ENCODE peak calls at places on chromosomes 2 and 18, in eight cellular contexts. U, X, O, C, S, T, H and E are unnamed samples.

GRCh38 chr2:206873426-206873825 is 65.9 kb upstream of the CPO start:
- DNase-seq in U (no peak), X (no peak), O (no peak), C (no peak), S (no peak), T (peak; percentile 54), H (no peak), E (no peak)

GRCh38 chr2:120253021-120253882 is 600 bp downstream of the RALB start:
- DNase-seq in U (peak; percentile 72), X (peak; percentile 80), O (peak; percentile 83), C (peak; percentile 79), S (peak; percentile 92), T (peak; percentile 88), H (peak; percentile 96), E (peak; percentile 80)

GRCh38 chr2:223316346-223316745 is 264.4 kb downstream of the KCNE4 start:
- DNase-seq in U (no peak), X (no peak), O (no peak), C (no peak), S (no peak), T (no peak), H (no peak), E (no peak)

GRCh38 chr2:127102464-127103242 is 4.3 kb downstream of the BIN1 start:
- DNase-seq in U (no peak), X (no peak), O (no peak), C (no peak), S (peak; percentile 58), T (peak; percentile 6), H (no peak), E (no peak)

GRCh38 chr18:80223581-80224148 is 23.6 kb downstream of the PARD6G start:
- DNase-seq in U (no peak), X (no peak), O (no peak), C (no peak), S (no peak), T (no peak), H (peak; percentile 77), E (no peak)

GRCh38 chr18:3869848-3870247 is 419.9 kb downstream of the TGIF1 start:
- DNase-seq in U (peak; percentile 36), X (no peak), O (no peak), C (no peak), S (no peak), T (peak; percentile 26), H (no peak), E (no peak)

GRCh38 chr2:187541086-187542085 is 12.8 kb downstream of the TFPI start:
- DNase-seq in U (peak; percentile 98), X (no peak), O (no peak), C (no peak), S (no peak), T (no peak), H (no peak), E (no peak)

GRCh38 chr2:176817061-176817565 is 395.5 kb upstream of the HNRNPA3 start:
- DNase-seq in U (no peak), X (no peak), O (no peak), C (no peak), S (no peak), T (peak; percentile 57), H (no peak), E (no peak)

GRCh38 chr2:156333274-156333950 is 891 bp upstream of the NR4A2 start:
- DNase-seq in U (no peak), X (no peak), O (peak; percentile 60), C (no peak), S (no peak), T (no peak), H (no peak), E (no peak)

GRCh38 chr2:101699939-101700442 is 2.5 kb downstream of the MAP4K4 start:
- DNase-seq in U (peak; percentile 50), X (no peak), O (no peak), C (no peak), S (no peak), T (no peak), H (no peak), E (no peak)

GRCh38 chr18:23209031-23209430 is 73.7 kb downstream of the CABLES1 start:
- DNase-seq in U (peak; percentile 53), X (no peak), O (no peak), C (no peak), S (no peak), T (no peak), H (no peak), E (no peak)

GRCh38 chr2:135190799-135191198 is 138.7 kb downstream of the RAB3GAP1 start:
- DNase-seq in U (no peak), X (no peak), O (no peak), C (no peak), S (no peak), T (no peak), H (no peak), E (no peak)

GRCh38 chr2:123453772-123454171 is 571.3 kb upstream of the CNTNAP5 start:
- DNase-seq in U (no peak), X (no peak), O (no peak), C (no peak), S (no peak), T (no peak), H (no peak), E (no peak)

GRCh38 chr2:176398783-176399182 is 129.5 kb downstream of the MTX2 start:
- DNase-seq in U (no peak), X (no peak), O (no peak), C (no peak), S (no peak), T (no peak), H (no peak), E (no peak)

GRCh38 chr18:23619388-23619873 is 33.1 kb upstream of the NPC1 start:
- DNase-seq in U (no peak), X (peak; percentile 65), O (no peak), C (peak; percentile 31), S (no peak), T (no peak), H (no peak), E (peak; percentile 17)

GRCh38 chr2:136116813-136117390 is 1.0 kb downstream of the CXCR4 start:
- DNase-seq in U (no peak), X (no peak), O (no peak), C (peak; percentile 42), S (no peak), T (peak; percentile 61), H (no peak), E (peak; percentile 44)

GRCh38 chr2:234751275-234751938 is 200.4 kb upstream of the SH3BP4 start:
- DNase-seq in U (no peak), X (no peak), O (no peak), C (no peak), S (no peak), T (no peak), H (no peak), E (no peak)

GRCh38 chr2:10847008-10847407 is 34.4 kb upstream of the PDIA6 start:
- DNase-seq in U (no peak), X (no peak), O (no peak), C (no peak), S (no peak), T (no peak), H (no peak), E (no peak)

GRCh38 chr18:63617049-63617995 is 26.7 kb downstream of the SERPINB4 start:
- DNase-seq in U (no peak), X (no peak), O (no peak), C (no peak), S (no peak), T (no peak), H (no peak), E (no peak)

GRCh38 chr2:181682026-181682789 is 1.9 kb upstream of the NEUROD1 start:
- DNase-seq in U (no peak), X (no peak), O (no peak), C (no peak), S (no peak), T (no peak), H (no peak), E (no peak)
- H3K27me3 ChIP-seq in U (peaks cover 54% of the 10 kb centered on the region), X (no peaks in the 10 kb centered on the region), O (peaks cover 29% of the 10 kb centered on the region), C (peaks cover 98% of the 10 kb centered on the region), S (peaks cover 98% of the 10 kb centered on the region), T (no peaks in the 10 kb centered on the region), H (peaks cover 66% of the 10 kb centered on the region), E (peaks cover 100% of the 10 kb centered on the region)

GRCh38 chr2:203758841-203759691 is 52.6 kb downstream of the CD28 start:
- DNase-seq in U (peak; percentile 36), X (no peak), O (no peak), C (peak; percentile 34), S (no peak), T (no peak), H (no peak), E (no peak)

GRCh38 chr2:203759692-203760365 is 53.4 kb downstream of the CD28 start:
- DNase-seq in U (no peak), X (no peak), O (no peak), C (peak; percentile 56), S (no peak), T (no peak), H (no peak), E (no peak)

GRCh38 chr2:203763425-203764272 is 57.2 kb downstream of the CD28 start:
- DNase-seq in U (no peak), X (no peak), O (no peak), C (no peak), S (no peak), T (no peak), H (no peak), E (no peak)
- TF ChIP-seq EP300 in U (no peak), X (no peak), O (no peak), C (no peak), S (no peak), T (no peak), H (no peak), E (no peak)

GRCh38 chr2:97808816-97809215 is 95.4 kb downstream of the ZAP70 start:
- DNase-seq in U (no peak), X (no peak), O (no peak), C (no peak), S (no peak), T (no peak), H (no peak), E (no peak)

GRCh38 chr2:97806738-97807618 is 93.6 kb downstream of the ZAP70 start:
- DNase-seq in U (peak; percentile 54), X (peak; percentile 85), O (peak; percentile 53), C (peak; percentile 86), S (peak; percentile 84), T (peak; percentile 74), H (no peak), E (peak; percentile 86)

GRCh38 chr2:97805776-97806175 is 92.4 kb downstream of the ZAP70 start:
- DNase-seq in U (no peak), X (no peak), O (no peak), C (no peak), S (no peak), T (no peak), H (no peak), E (no peak)
- H3K36me3 ChIP-seq in U (peaks cover 64% of the 10 kb centered on the region), X (no peaks in the 10 kb centered on the region), O (peaks cover 34% of the 10 kb centered on the region), C (peaks cover 75% of the 10 kb centered on the region), S (peaks cover 59% of the 10 kb centered on the region), T (peaks cover 28% of the 10 kb centered on the region), H (peaks cover 76% of the 10 kb centered on the region), E (peaks cover 30% of the 10 kb centered on the region)

DNA sequence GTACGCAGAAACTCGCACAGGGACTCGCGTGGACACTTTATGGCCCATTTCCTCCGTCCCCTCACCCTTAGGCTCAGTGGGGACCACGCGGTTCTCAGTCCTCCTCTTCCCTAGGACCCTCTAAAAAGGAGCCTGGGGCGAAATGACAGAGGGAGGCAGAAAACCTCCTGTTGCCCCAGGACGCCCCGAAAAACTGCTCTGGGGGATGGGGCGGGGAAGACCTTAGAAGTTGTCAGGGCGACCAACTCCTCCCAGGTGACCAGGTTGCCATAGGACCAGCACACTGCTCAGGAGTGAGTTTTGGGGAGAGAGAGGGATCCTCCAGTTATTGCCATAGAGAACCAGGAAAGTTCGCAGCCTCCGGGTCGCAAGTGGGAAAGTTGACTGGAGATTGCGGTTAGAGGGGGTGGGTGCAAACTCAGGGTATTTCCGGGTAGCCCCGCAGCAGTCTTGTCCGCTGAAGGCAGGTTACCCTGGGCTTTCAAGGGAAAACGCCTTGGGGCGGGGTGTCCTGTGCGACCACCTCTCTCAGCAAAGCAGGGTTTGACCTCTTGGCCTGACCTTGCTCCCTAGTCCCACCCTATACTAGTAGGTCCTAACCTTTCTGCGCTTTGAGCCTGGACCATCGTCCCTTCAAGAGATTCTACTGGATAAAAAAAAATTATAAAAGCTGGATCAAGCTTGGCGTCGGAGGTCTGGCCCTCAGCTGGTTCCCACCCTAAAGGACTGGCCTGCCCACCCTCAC is 7.8 kb upstream of the PAX3 start:
- DNase-seq in U (no peak), X (no peak), O (no peak), C (no peak), S (no peak), T (no peak), H (no peak), E (no peak)
- H3K27me3 ChIP-seq in U (peaks cover 98% of the 10 kb centered on the region), X (peaks cover 3% of the 10 kb centered on the region), O (no peaks in the 10 kb centered on the region), C (peaks cover 100% of the 10 kb centered on the region), S (peaks cover 100% of the 10 kb centered on the region), T (peaks cover 100% of the 10 kb centered on the region), H (peaks cover 90% of the 10 kb centered on the region), E (peaks cover 100% of the 10 kb centered on the region)